ENCODE peak calls at places on chromosome 20, in nine cellular contexts. T is cardiac muscle cell, L is testis, E is adipocyte, A is tibial artery, H is adrenal gland, S is GM23338, Y is spleen, C is heart left ventricle. U is an unnamed sample. For H3K36me3, the result is how much of the 10 kb centered on the place peaks cover.

GRCh38 chr20:4978050-4978918 is 23.0 kb downstream of the SLC23A2 start:
- DNase-seq in T (peak), L (no peak), E (no peak), A (no peak), H (peak), S (peak), Y (no peak), C (no peak), U (no peak)

GRCh38 chr20:54355631-54356280 is 119.6 kb upstream of the DOK5 start:
- DNase-seq in T (peak), L (no peak), E (peak), A (no peak), H (no peak), S (no peak), Y (no peak), C (no peak), U (peak)

GRCh38 chr20:40195742-40196141 is 493.3 kb downstream of the MAFB start:
- DNase-seq in T (no peak), L (no peak), E (no peak), A (no peak), H (no peak), S (no peak), Y (no peak), C (no peak), U (no peak)

GRCh38 chr20:63740070-63740500 is 509 bp downstream of the SLC2A4RG start:
- DNase-seq in T (peak), L (no peak), E (peak), A (peak), H (no peak), S (peak), Y (peak), C (peak), U (peak)

GRCh38 chr20:36550797-36551299 is 9.5 kb downstream of the MYL9 start:
- DNase-seq in T (peak), L (no peak), E (no peak), A (no peak), H (peak), S (no peak), Y (peak), C (no peak), U (no peak)

GRCh38 chr20:50412069-50412468 is 98.1 kb upstream of the PTPN1 start:
- DNase-seq in T (no peak), L (no peak), E (no peak), A (no peak), H (no peak), S (no peak), Y (no peak), C (no peak), U (no peak)

GRCh38 chr20:44745560-44746366 is at the start of gene KCNK15:
- DNase-seq in T (peak), L (peak), E (peak), A (peak), H (no peak), S (peak), Y (no peak), C (peak), U (peak)

GRCh38 chr20:43040427-43040826 is 149.3 kb downstream of the PTPRT start:
- DNase-seq in T (no peak), L (peak), E (no peak), A (no peak), H (no peak), S (peak), Y (no peak), C (no peak), U (peak)

GRCh38 chr20:37347891-37348642 is 2.1 kb downstream of the SRC start:
- DNase-seq in T (no peak), L (no peak), E (no peak), A (no peak), H (no peak), S (no peak), Y (peak), C (no peak), U (no peak)

DNA sequence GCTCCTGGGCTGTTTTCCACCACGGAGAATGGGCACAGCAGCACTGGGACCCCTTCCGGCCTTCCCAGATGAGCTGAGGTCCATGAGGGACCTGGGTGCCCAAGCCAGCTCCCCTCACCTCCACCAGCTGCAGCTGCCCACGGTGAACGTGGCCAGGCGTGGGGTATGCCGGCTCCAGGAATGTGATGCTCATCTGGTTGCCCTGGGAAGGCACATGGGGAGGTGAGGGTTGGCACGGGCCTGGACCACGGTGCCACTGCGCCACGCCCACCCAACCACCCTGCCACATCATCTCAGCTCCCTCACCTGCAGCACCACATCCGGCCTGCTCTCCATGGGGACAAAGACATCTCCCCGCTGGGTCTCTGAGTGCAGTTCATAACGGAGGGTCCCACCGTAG is 23.8 kb downstream of the ADRM1 start:
- DNase-seq in T (no peak), L (no peak), E (no peak), A (no peak), H (no peak), S (no peak), Y (no peak), C (no peak), U (no peak)
- H3K36me3 ChIP-seq in T (under half), L (under half), E (under half), A (half or more), H (under half), S (under half), Y (half or more), C (half or more), U (half or more)

GRCh38 chr20:46583411-46584214 is 33.2 kb upstream of the OCSTAMP start:
- DNase-seq in T (no peak), L (no peak), E (no peak), A (no peak), H (no peak), S (peak), Y (no peak), C (no peak), U (no peak)
- H3K4me3 ChIP-seq in T (no peak), L (no peak), E (no peak), A (no peak), H (no peak), S (no peak), Y (no peak), C (no peak), U (no peak)

GRCh38 chr20:41424546-41424945 is 57.9 kb upstream of the EMILIN3 start:
- DNase-seq in T (peak), L (no peak), E (peak), A (no peak), H (no peak), S (no peak), Y (no peak), C (no peak), U (no peak)
- H3K36me3 ChIP-seq in T (half or more), L (under half), E (half or more), A (half or more), H (under half), S (under half), Y (half or more), C (half or more), U (under half)

GRCh38 chr20:18496042-18496441 is 983 bp downstream of the RBBP9 start:
- DNase-seq in T (peak), L (no peak), E (peak), A (no peak), H (no peak), S (peak), Y (no peak), C (no peak), U (no peak)
- H3K4me3 ChIP-seq in T (peak), L (no peak), E (peak), A (peak), H (no peak), S (peak), Y (no peak), C (peak), U (peak)

DNA sequence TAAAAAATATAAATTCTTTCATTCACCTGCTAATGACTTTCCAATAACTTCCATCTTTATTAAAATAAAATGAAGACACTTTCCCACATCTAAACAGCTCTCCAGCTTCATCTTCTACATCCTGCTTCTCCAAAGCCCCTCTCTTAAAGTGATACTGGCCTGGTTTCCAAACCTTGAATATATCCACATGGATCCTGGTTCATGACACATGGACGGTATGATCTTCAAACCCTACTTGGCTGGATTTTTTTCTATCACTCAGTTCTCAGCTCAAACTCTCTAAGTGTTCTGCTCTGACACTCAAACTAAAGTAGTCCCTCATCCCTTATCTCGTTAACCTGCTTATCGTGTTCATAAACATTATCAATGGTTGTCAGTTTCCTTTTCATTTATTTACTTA is 128.2 kb downstream of the PAK5 start:
- DNase-seq in T (no peak), L (no peak), E (no peak), A (no peak), H (no peak), S (no peak), Y (no peak), C (no peak), U (no peak)
- H3K36me3 ChIP-seq in T (under half), L (under half), E (under half), A (under half), H (under half), S (under half), Y (under half), C (under half), U (under half)

U was measured in MG63.